ENCODE peak calls at places on chromosomes 6 and 20, in five cellular contexts. One of them, this sample, is unnamed.

GRCh38 chr20:49594143-49594928 is 26.4 kb upstream of the PTGIS start:
- DNase-seq in heart right ventricle: peak
- DNase-seq in sigmoid colon: peak
- DNase-seq in cardiac fibroblast: peak
- DNase-seq in spleen: no peak
- DNase-seq in this sample: peak

GRCh38 chr6:61192610-61193009 is 1093.4 kb downstream of the KHDRBS2 start:
- DNase-seq in sigmoid colon: no peak
- DNase-seq in heart right ventricle: no peak
- DNase-seq in spleen: no peak
- DNase-seq in cardiac fibroblast: no peak
- DNase-seq in this sample: no peak

GRCh38 chr6:40897390-40898003 is 141.5 kb downstream of the UNC5CL start:
- DNase-seq in cardiac fibroblast: no peak
- DNase-seq in heart right ventricle: no peak
- DNase-seq in spleen: no peak
- DNase-seq in sigmoid colon: no peak
- DNase-seq in this sample: no peak

GRCh38 chr6:125453516-125453915 is 151.7 kb upstream of the HDDC2 start:
- DNase-seq in spleen: no peak
- DNase-seq in heart right ventricle: no peak
- DNase-seq in cardiac fibroblast: no peak
- DNase-seq in sigmoid colon: no peak
- DNase-seq in this sample: no peak

GRCh38 chr6:35573495-35574110 is 60.9 kb upstream of the TULP1 start:
- DNase-seq in heart right ventricle: no peak
- DNase-seq in sigmoid colon: no peak
- DNase-seq in cardiac fibroblast: no peak
- DNase-seq in spleen: no peak
- DNase-seq in this sample: no peak

GRCh38 chr20:50052952-50053789 is 59.8 kb downstream of the UBE2V1 start:
- DNase-seq in cardiac fibroblast: no peak
- DNase-seq in heart right ventricle: no peak
- DNase-seq in spleen: no peak
- DNase-seq in sigmoid colon: no peak
- DNase-seq in this sample: no peak

GRCh38 chr6:146859795-146860495 is 261.2 kb downstream of the ADGB start:
- DNase-seq in spleen: no peak
- DNase-seq in heart right ventricle: no peak
- DNase-seq in cardiac fibroblast: peak
- DNase-seq in sigmoid colon: no peak
- DNase-seq in this sample: no peak

GRCh38 chr6:122408697-122409458 is 9.4 kb downstream of the HSF2 start:
- DNase-seq in spleen: no peak
- DNase-seq in heart right ventricle: no peak
- DNase-seq in sigmoid colon: no peak
- DNase-seq in cardiac fibroblast: no peak
- DNase-seq in this sample: no peak

GRCh38 chr6:170211404-170212025 is 79.4 kb downstream of the DLL1 start:
- DNase-seq in heart right ventricle: no peak
- DNase-seq in cardiac fibroblast: no peak
- DNase-seq in spleen: peak
- DNase-seq in sigmoid colon: no peak
- DNase-seq in this sample: no peak

GRCh38 chr6:138593100-138593877 is 94.0 kb upstream of the NHSL1 start:
- DNase-seq in heart right ventricle: peak
- DNase-seq in spleen: no peak
- DNase-seq in sigmoid colon: peak
- DNase-seq in cardiac fibroblast: peak
- DNase-seq in this sample: peak

GRCh38 chr20:63091901-63092659 is 85.3 kb upstream of the BHLHE23 start:
- DNase-seq in sigmoid colon: peak
- DNase-seq in heart right ventricle: no peak
- DNase-seq in spleen: peak
- DNase-seq in cardiac fibroblast: no peak
- DNase-seq in this sample: no peak

GRCh38 chr6:123497025-123497424 is 139.7 kb downstream of the TRDN start:
- DNase-seq in sigmoid colon: no peak
- DNase-seq in cardiac fibroblast: no peak
- DNase-seq in heart right ventricle: no peak
- DNase-seq in spleen: no peak
- DNase-seq in this sample: no peak

GRCh38 chr6:154613137-154613676 is 102.7 kb upstream of the CNKSR3 start:
- DNase-seq in cardiac fibroblast: peak
- DNase-seq in heart right ventricle: no peak
- DNase-seq in spleen: no peak
- DNase-seq in sigmoid colon: no peak
- DNase-seq in this sample: peak

GRCh38 chr6:136549359-136550044 is 720 bp downstream of the MAP7 start:
- DNase-seq in heart right ventricle: no peak
- DNase-seq in cardiac fibroblast: no peak
- DNase-seq in sigmoid colon: no peak
- DNase-seq in spleen: peak
- DNase-seq in this sample: no peak

GRCh38 chr20:53500651-53501050 is 93.0 kb downstream of the ZNF217 start:
- DNase-seq in heart right ventricle: no peak
- DNase-seq in spleen: no peak
- DNase-seq in cardiac fibroblast: no peak
- DNase-seq in sigmoid colon: no peak
- DNase-seq in this sample: no peak

GRCh38 chr20:53503517-53503919 is 90.1 kb downstream of the ZNF217 start:
- DNase-seq in heart right ventricle: no peak
- DNase-seq in cardiac fibroblast: no peak
- DNase-seq in sigmoid colon: no peak
- DNase-seq in spleen: no peak
- DNase-seq in this sample: no peak

GRCh38 chr20:53497246-53497645 is 96.4 kb downstream of the ZNF217 start:
- DNase-seq in heart right ventricle: no peak
- DNase-seq in sigmoid colon: no peak
- DNase-seq in spleen: no peak
- DNase-seq in cardiac fibroblast: no peak
- DNase-seq in this sample: no peak

DNA sequence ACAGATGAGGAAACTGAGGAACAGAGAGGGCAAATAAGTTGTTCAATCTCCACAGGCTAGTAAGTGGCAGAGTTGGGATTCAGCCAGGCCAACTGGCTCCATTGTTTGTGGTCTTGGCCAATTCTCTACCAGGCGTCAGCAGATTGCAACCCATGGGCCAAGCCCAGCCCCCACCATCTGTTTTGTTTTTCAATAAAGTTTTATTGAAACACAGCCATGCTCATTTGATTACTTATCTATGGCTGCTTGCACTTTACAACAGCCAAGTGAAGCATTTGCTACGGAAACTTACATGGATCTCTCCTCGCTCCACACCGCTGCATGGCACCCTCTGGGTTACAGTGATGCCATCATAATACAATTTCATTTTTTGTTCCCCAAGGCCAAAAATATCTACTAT is 90.8 kb downstream of the ZNF217 start:
- DNase-seq in cardiac fibroblast: no peak
- DNase-seq in sigmoid colon: no peak
- DNase-seq in spleen: no peak
- DNase-seq in heart right ventricle: no peak
- DNase-seq in this sample: no peak
- H3K4me3 ChIP-seq in cardiac fibroblast: no peak
- H3K4me3 ChIP-seq in sigmoid colon: no peak
- H3K4me3 ChIP-seq in spleen: no peak
- H3K4me3 ChIP-seq in heart right ventricle: no peak
- H3K4me3 ChIP-seq in this sample: no peak

DNA sequence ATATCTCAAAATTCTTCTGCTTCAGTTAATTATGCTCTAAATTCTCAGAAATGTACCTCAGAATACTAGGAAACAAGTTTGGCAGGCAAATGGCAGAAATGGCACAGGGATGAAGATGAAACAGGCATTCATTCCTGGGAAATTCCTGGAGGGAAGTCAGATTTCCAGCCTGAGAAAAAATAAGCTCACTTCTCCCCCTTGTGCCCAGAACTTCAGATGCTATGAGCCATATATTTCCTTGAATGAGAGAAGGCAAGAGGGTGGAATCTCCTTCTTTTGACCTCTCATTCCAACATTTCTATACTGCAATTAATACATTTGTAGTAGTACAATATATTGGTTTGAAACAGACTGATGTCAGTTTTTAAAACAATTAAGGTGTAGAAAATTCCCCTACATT is 22.8 kb downstream of the RGS17 start:
- DNase-seq in cardiac fibroblast: peak
- DNase-seq in sigmoid colon: no peak
- DNase-seq in spleen: no peak
- DNase-seq in heart right ventricle: no peak
- DNase-seq in this sample: no peak
- TF ChIP-seq CTCF in cardiac fibroblast: peak
- TF ChIP-seq CTCF in sigmoid colon: no peak
- TF ChIP-seq CTCF in spleen: no peak
- TF ChIP-seq CTCF in heart right ventricle: no peak
- TF ChIP-seq CTCF in this sample: peak

DNA sequence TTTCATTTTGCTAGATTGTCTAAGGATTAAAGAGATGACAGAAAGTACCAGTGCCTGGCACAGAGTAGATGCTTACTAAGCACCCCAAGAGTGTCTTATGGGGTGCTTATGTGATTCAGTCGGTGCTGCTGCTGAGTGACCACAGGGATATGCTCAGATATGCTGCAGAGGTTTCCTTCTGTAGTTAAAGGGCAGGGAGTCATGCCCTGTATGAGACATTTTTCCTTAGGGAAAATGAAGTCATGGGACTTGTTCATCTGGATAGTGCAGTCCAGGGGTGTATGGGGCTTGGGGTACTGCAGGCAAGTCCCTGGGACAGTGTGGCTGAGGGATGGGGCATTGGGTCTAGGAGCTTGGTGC is 25.1 kb downstream of the TOX2 start:
- DNase-seq in cardiac fibroblast: no peak
- DNase-seq in spleen: no peak
- DNase-seq in sigmoid colon: no peak
- DNase-seq in heart right ventricle: no peak
- DNase-seq in this sample: no peak
- H3K4me3 ChIP-seq in cardiac fibroblast: no peak
- H3K4me3 ChIP-seq in spleen: no peak
- H3K4me3 ChIP-seq in sigmoid colon: no peak
- H3K4me3 ChIP-seq in heart right ventricle: no peak
- H3K4me3 ChIP-seq in this sample: no peak

GRCh38 chr6:24951831-24952299 is 16.1 kb upstream of the RIPOR2 start:
- DNase-seq in spleen: peak
- DNase-seq in heart right ventricle: no peak
- DNase-seq in sigmoid colon: no peak
- DNase-seq in cardiac fibroblast: no peak
- DNase-seq in this sample: no peak

GRCh38 chr6:24947636-24948035 is 11.9 kb upstream of the RIPOR2 start:
- DNase-seq in cardiac fibroblast: no peak
- DNase-seq in heart right ventricle: no peak
- DNase-seq in sigmoid colon: no peak
- DNase-seq in spleen: no peak
- DNase-seq in this sample: no peak

GRCh38 chr6:24950210-24950941 is 14.6 kb upstream of the RIPOR2 start:
- DNase-seq in heart right ventricle: no peak
- DNase-seq in cardiac fibroblast: no peak
- DNase-seq in sigmoid colon: no peak
- DNase-seq in spleen: no peak
- DNase-seq in this sample: no peak

GRCh38 chr6:24945046-24945445 is 9.3 kb upstream of the RIPOR2 start:
- DNase-seq in heart right ventricle: no peak
- DNase-seq in spleen: no peak
- DNase-seq in sigmoid colon: no peak
- DNase-seq in cardiac fibroblast: no peak
- DNase-seq in this sample: no peak

GRCh38 chr6:24949020-24949569 is 13.3 kb upstream of the RIPOR2 start:
- DNase-seq in cardiac fibroblast: no peak
- DNase-seq in heart right ventricle: no peak
- DNase-seq in sigmoid colon: no peak
- DNase-seq in spleen: no peak
- DNase-seq in this sample: no peak
- TF ChIP-seq CTCF in cardiac fibroblast: no peak
- TF ChIP-seq CTCF in heart right ventricle: no peak
- TF ChIP-seq CTCF in sigmoid colon: no peak
- TF ChIP-seq CTCF in spleen: no peak
- TF ChIP-seq CTCF in this sample: no peak

GRCh38 chr6:152110878-152111820 is 303.7 kb downstream of the ESR1 start:
- DNase-seq in sigmoid colon: no peak
- DNase-seq in cardiac fibroblast: no peak
- DNase-seq in spleen: no peak
- DNase-seq in heart right ventricle: peak
- DNase-seq in this sample: peak
- H3K4me3 ChIP-seq in sigmoid colon: no peak
- H3K4me3 ChIP-seq in cardiac fibroblast: no peak
- H3K4me3 ChIP-seq in spleen: no peak
- H3K4me3 ChIP-seq in heart right ventricle: no peak
- H3K4me3 ChIP-seq in this sample: no peak

GRCh38 chr20:56802805-56803204 is 173.7 kb downstream of the TFAP2C start:
- DNase-seq in cardiac fibroblast: no peak
- DNase-seq in sigmoid colon: no peak
- DNase-seq in heart right ventricle: no peak
- DNase-seq in spleen: no peak
- DNase-seq in this sample: no peak

GRCh38 chr20:56798634-56799033 is 169.5 kb downstream of the TFAP2C start:
- DNase-seq in sigmoid colon: no peak
- DNase-seq in heart right ventricle: no peak
- DNase-seq in spleen: peak
- DNase-seq in cardiac fibroblast: no peak
- DNase-seq in this sample: no peak

GRCh38 chr20:56799187-56799586 is 170.1 kb downstream of the TFAP2C start:
- DNase-seq in heart right ventricle: no peak
- DNase-seq in spleen: peak
- DNase-seq in sigmoid colon: no peak
- DNase-seq in cardiac fibroblast: no peak
- DNase-seq in this sample: no peak

GRCh38 chr20:56801991-56802740 is 173.1 kb downstream of the TFAP2C start:
- DNase-seq in cardiac fibroblast: no peak
- DNase-seq in spleen: no peak
- DNase-seq in sigmoid colon: no peak
- DNase-seq in heart right ventricle: no peak
- DNase-seq in this sample: no peak

GRCh38 chr20:56800088-56800487 is 171.0 kb downstream of the TFAP2C start:
- DNase-seq in cardiac fibroblast: no peak
- DNase-seq in spleen: peak
- DNase-seq in heart right ventricle: no peak
- DNase-seq in sigmoid colon: no peak
- DNase-seq in this sample: no peak
- TF ChIP-seq CTCF in cardiac fibroblast: no peak
- TF ChIP-seq CTCF in spleen: no peak
- TF ChIP-seq CTCF in heart right ventricle: no peak
- TF ChIP-seq CTCF in sigmoid colon: no peak
- TF ChIP-seq CTCF in this sample: no peak

DNA sequence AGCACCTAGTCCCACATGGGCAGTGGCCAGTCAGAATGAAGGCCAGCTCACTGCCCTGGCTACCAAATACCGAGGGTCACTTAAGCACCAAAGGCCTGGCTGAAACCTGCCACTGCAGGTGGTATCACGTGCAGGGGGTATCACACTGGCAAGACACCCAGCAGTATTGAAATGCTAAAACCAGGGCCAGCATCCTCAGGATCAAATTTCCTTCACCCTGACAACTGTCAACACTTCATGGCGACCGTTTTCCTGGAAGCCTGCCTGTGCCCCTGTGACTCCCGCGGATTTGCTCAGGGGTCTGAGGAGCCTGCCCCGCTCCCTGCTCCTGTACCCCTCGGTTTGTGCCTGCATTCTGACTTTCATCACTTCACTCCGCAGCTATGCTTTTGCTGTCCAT is 151.1 kb downstream of the TTLL2 start:
- DNase-seq in sigmoid colon: no peak
- DNase-seq in spleen: no peak
- DNase-seq in cardiac fibroblast: no peak
- DNase-seq in heart right ventricle: no peak
- DNase-seq in this sample: no peak
- H3K4me3 ChIP-seq in sigmoid colon: no peak
- H3K4me3 ChIP-seq in spleen: no peak
- H3K4me3 ChIP-seq in cardiac fibroblast: no peak
- H3K4me3 ChIP-seq in heart right ventricle: no peak
- H3K4me3 ChIP-seq in this sample: no peak